ENCODE peak calls at places on chromosome 5, in eight cellular contexts. U is sigmoid colon; C is LoVo; G is activated gamma-delta T cell treated with anti-CD3 and anti-CD28 coated beads, Interleukin-2, amount 50 U/mL, for 16 hours; Y is stimulated activated effector memory CD8-positive, alpha-beta T cell treated with anti-CD3 and anti-CD28 coated beads, Interleukin-12 subunit alpha, Interleukin-12 subunit beta, amount 100 ng/mL, for 72 hours; M is EH; H is ecto neural progenitor cell; X is NAMALWA. L is an unnamed sample.

GRCh38 chr5:130514984-130515690 is 610.9 kb downstream of the CHSY3 start:
- DNase-seq in U (no peak), X (no peak), M (peak; percentile 79), G (no peak), Y (no peak), H (no peak), C (peak; percentile 76), L (no peak)

GRCh38 chr5:60810438-60811085 is 33.5 kb downstream of the ELOVL7 start:
- DNase-seq in Y (no peak), U (no peak), G (no peak), C (no peak), X (no peak), M (peak; percentile 18), H (no peak), L (no peak)

GRCh38 chr5:102539598-102539997 is 40.8 kb upstream of the SLCO6A1 start:
- DNase-seq in Y (no peak), M (no peak), H (no peak), G (no peak), X (no peak), C (no peak), U (no peak), L (no peak)

GRCh38 chr5:84524491-84524890 is 139.8 kb upstream of the EDIL3 start:
- DNase-seq in M (no peak), G (no peak), Y (no peak), X (no peak), H (no peak), U (no peak), C (no peak), L (no peak)

GRCh38 chr5:143440448-143441102 is 37.1 kb upstream of the NR3C1 start:
- DNase-seq in X (no peak), M (peak; percentile 37), Y (no peak), G (no peak), H (no peak), C (no peak), U (no peak), L (no peak)

GRCh38 chr5:13503017-13503416 is 441.5 kb downstream of the DNAH5 start:
- DNase-seq in G (no peak), M (no peak), U (no peak), Y (no peak), X (no peak), H (no peak), C (no peak), L (no peak)

GRCh38 chr5:163306421-163306820 is 131.0 kb upstream of the CCNG1 start:
- DNase-seq in X (peak; percentile 46), C (peak; percentile 8), H (no peak), M (no peak), U (no peak), Y (no peak), G (no peak), L (no peak)

GRCh38 chr5:89213584-89213983 is 330.6 kb upstream of the MEF2C start:
- DNase-seq in Y (no peak), U (no peak), G (no peak), M (peak; percentile 9), H (no peak), X (no peak), C (no peak), L (no peak)

GRCh38 chr5:159051431-159052281 is 48.1 kb downstream of the EBF1 start:
- DNase-seq in Y (no peak), U (peak; percentile 68), X (peak; percentile 86), C (no peak), H (peak; percentile 78), M (peak; percentile 17), G (no peak), L (no peak)

GRCh38 chr5:168295574-168296201 is 4.2 kb downstream of the WWC1 start:
- DNase-seq in H (peak; percentile 79), X (no peak), G (no peak), C (peak; percentile 32), M (peak; percentile 83), U (no peak), Y (no peak), L (no peak)

GRCh38 chr5:40502045-40502444 is 177.7 kb upstream of the PTGER4 start:
- DNase-seq in U (no peak), Y (no peak), H (no peak), G (no peak), C (no peak), X (no peak), M (no peak), L (no peak)

GRCh38 chr5:39678533-39678932 is 253.8 kb upstream of the DAB2 start:
- DNase-seq in X (no peak), C (no peak), G (no peak), M (no peak), H (no peak), U (no peak), Y (no peak), L (no peak)

GRCh38 chr5:140338918-140339317 is 7.5 kb downstream of the HBEGF start:
- DNase-seq in U (no peak), G (no peak), X (no peak), H (no peak), C (no peak), Y (no peak), M (no peak), L (no peak)

GRCh38 chr5:16805478-16805877 is 130.6 kb downstream of the MYO10 start:
- DNase-seq in Y (no peak), M (peak; percentile 86), U (no peak), X (no peak), G (no peak), C (no peak), H (no peak), L (no peak)

GRCh38 chr5:151956720-151957119 is 32.1 kb upstream of the GLRA1 start:
- DNase-seq in M (no peak), C (no peak), Y (no peak), U (no peak), X (no peak), H (no peak), G (no peak), L (no peak)

GRCh38 chr5:84255318-84255717 is 129.4 kb downstream of the EDIL3 start:
- DNase-seq in H (no peak), C (peak; percentile 57), Y (no peak), M (peak; percentile 54), G (no peak), X (peak; percentile 51), U (no peak), L (no peak)

GRCh38 chr5:93107141-93107540 is 473.9 kb downstream of the NR2F1-AS1 start:
- DNase-seq in M (no peak), G (no peak), Y (no peak), H (no peak), X (no peak), C (no peak), U (no peak), L (no peak)

GRCh38 chr5:69450116-69450515 is 35.2 kb downstream of the MARVELD2 start:
- DNase-seq in Y (no peak), G (no peak), C (peak; percentile 64), M (peak; percentile 87), H (no peak), X (no peak), U (no peak), L (no peak)

GRCh38 chr5:141513021-141513626 is 24.2 kb downstream of the PCDHGC5 start:
- DNase-seq in G (no peak), X (peak; percentile 79), Y (no peak), C (no peak), H (peak; percentile 84), U (no peak), M (peak; percentile 55), L (no peak)

GRCh38 chr5:31638286-31638685 is 645 bp upstream of the PDZD2 start:
- DNase-seq in X (no peak), G (no peak), Y (no peak), M (peak; percentile 6), C (no peak), U (peak; percentile 73), H (peak; percentile 55), L (no peak)

GRCh38 chr5:124193371-124193789 is 553.1 kb downstream of the ZNF608 start:
- DNase-seq in H (no peak), G (no peak), Y (no peak), M (no peak), C (peak; percentile 16), U (no peak), X (no peak), L (no peak)

GRCh38 chr5:146291421-146292074 is 47.1 kb upstream of the POU4F3 start:
- DNase-seq in X (peak; percentile 78), U (no peak), Y (no peak), G (no peak), H (no peak), M (peak; percentile 66), C (peak; percentile 56), L (no peak)

GRCh38 chr5:14452685-14453084 is 128.9 kb upstream of the OTULINL start:
- DNase-seq in U (no peak), M (peak; percentile 84), C (no peak), Y (no peak), H (no peak), X (no peak), G (no peak), L (no peak)

GRCh38 chr5:120160120-120160895 is 303.8 kb upstream of the PRR16 start:
- DNase-seq in C (no peak), Y (no peak), M (peak; percentile 55), X (no peak), G (no peak), U (no peak), H (no peak), L (no peak)

GRCh38 chr5:27906911-27907590 is 868.7 kb upstream of the CDH9 start:
- DNase-seq in X (no peak), H (no peak), Y (no peak), M (no peak), U (no peak), C (peak; percentile 61), G (no peak), L (no peak)

GRCh38 chr5:75670571-75670970 is 46.7 kb downstream of the POC5 start:
- DNase-seq in X (no peak), C (no peak), U (no peak), Y (no peak), M (no peak), G (no peak), H (no peak), L (no peak)

GRCh38 chr5:112174959-112175594 is 244.0 kb downstream of the EPB41L4A start:
- DNase-seq in M (peak; percentile 52), Y (no peak), G (no peak), H (no peak), X (peak; percentile 90), C (peak; percentile 68), U (no peak), L (peak; percentile 12)

GRCh38 chr5:14156611-14157493 is 13.7 kb downstream of the TRIO start:
- DNase-seq in C (peak; percentile 58), G (no peak), Y (no peak), X (peak; percentile 90), U (no peak), M (peak; percentile 98), H (no peak), L (peak; percentile 63)

GRCh38 chr5:1883120-1883924 is 597 bp upstream of the IRX4 start:
- DNase-seq in G (no peak), Y (no peak), X (no peak), U (no peak), C (no peak), M (no peak), H (peak; percentile 74), L (no peak)

GRCh38 chr5:104184264-104184663 is 621.7 kb upstream of the NUDT12 start:
- DNase-seq in Y (no peak), U (no peak), C (no peak), X (no peak), M (peak; percentile 14), H (no peak), G (no peak), L (no peak)

GRCh38 chr5:60295423-60295822 is 401.9 kb upstream of the PDE4D start:
- DNase-seq in C (no peak), H (peak; percentile 56), X (peak; percentile 23), M (peak; percentile 48), Y (no peak), G (no peak), U (no peak), L (no peak)

GRCh38 chr5:146744358-146744757 is 134.2 kb downstream of the PPP2R2B start:
- DNase-seq in G (no peak), C (no peak), M (peak; percentile 34), H (no peak), X (no peak), U (no peak), Y (no peak), L (no peak)

GRCh38 chr5:453725-454481 is 10.9 kb downstream of the EXOC3 start:
- DNase-seq in M (no peak), Y (no peak), X (no peak), H (no peak), U (peak; percentile 47), C (no peak), G (no peak), L (no peak)

GRCh38 chr5:151620463-151620844 is 29.3 kb upstream of the FAT2 start:
- DNase-seq in X (no peak), U (no peak), M (peak; percentile 24), H (no peak), C (no peak), G (no peak), Y (no peak), L (no peak)